ENCODE peak calls at places on chromosome 10, in five cellular contexts. F is thoracic aorta, Q is heart left ventricle, M is Panc1, S is prostate gland. H is an unnamed sample. For H3K4me1, the result is how much of the 10 kb centered on the place peaks cover.

GRCh38 chr10:13417459-13418126 is 69.5 kb upstream of the SEPHS1 start:
- DNase-seq in F (no peak), Q (no peak), M (no peak), S (no peak), H (no peak)

GRCh38 chr10:127776816-127777215 is 39.8 kb downstream of the FOXI2 start:
- DNase-seq in F (no peak), Q (no peak), M (no peak), S (no peak), H (no peak)

GRCh38 chr10:26157734-26158133 is 58.8 kb upstream of the GAD2 start:
- DNase-seq in F (no peak), Q (no peak), M (no peak), S (no peak), H (no peak)

GRCh38 chr10:28679941-28680752 is 2.8 kb downstream of the BAMBI start:
- DNase-seq in F (no peak), Q (no peak), M (no peak), S (peak), H (no peak)

GRCh38 chr10:104641150-104642000 is at the start of gene SORCS3:
- DNase-seq in F (no peak), Q (no peak), M (no peak), S (no peak), H (no peak)

GRCh38 chr10:4588824-4589223 is 237.2 kb upstream of the AKR1E2 start:
- DNase-seq in F (no peak), Q (no peak), M (no peak), S (no peak), H (no peak)

GRCh38 chr10:43402880-43403452 is 6.0 kb downstream of the HNRNPF start:
- DNase-seq in F (no peak), Q (no peak), M (no peak), S (no peak), H (no peak)

GRCh38 chr10:4407783-4408182 is 418.2 kb upstream of the AKR1E2 start:
- DNase-seq in F (no peak), Q (no peak), M (no peak), S (no peak), H (no peak)

GRCh38 chr10:29991382-29991781 is 68.0 kb downstream of the JCAD start:
- DNase-seq in F (no peak), Q (no peak), M (no peak), S (no peak), H (no peak)

GRCh38 chr10:96958071-96958470 is 126.0 kb downstream of the LCOR start:
- DNase-seq in F (no peak), Q (no peak), M (no peak), S (no peak), H (no peak)

GRCh38 chr10:123999261-123999660 is 94.1 kb downstream of the CHST15 start:
- DNase-seq in F (no peak), Q (no peak), M (no peak), S (no peak), H (no peak)

GRCh38 chr10:13792011-13792410 is 205.2 kb downstream of the PRPF18 start:
- DNase-seq in F (no peak), Q (peak), M (no peak), S (peak), H (peak)

GRCh38 chr10:29850371-29850770 is 209.0 kb downstream of the JCAD start:
- DNase-seq in F (no peak), Q (no peak), M (no peak), S (no peak), H (no peak)

GRCh38 chr10:13184726-13185514 is 23.6 kb downstream of the MCM10 start:
- DNase-seq in F (no peak), Q (no peak), M (no peak), S (peak), H (no peak)

GRCh38 chr10:107728807-107729206 is 564.3 kb upstream of the SORCS1 start:
- DNase-seq in F (no peak), Q (no peak), M (no peak), S (no peak), H (no peak)

GRCh38 chr10:94115725-94116124 is 122.0 kb downstream of the PLCE1 start:
- DNase-seq in F (no peak), Q (no peak), M (peak), S (no peak), H (no peak)

GRCh38 chr10:48523820-48524758 is 80.8 kb downstream of the ARHGAP22 start:
- DNase-seq in F (no peak), Q (no peak), M (no peak), S (no peak), H (no peak)

GRCh38 chr10:23694446-23694920 is 255.6 kb downstream of the OTUD1 start:
- DNase-seq in F (no peak), Q (no peak), M (no peak), S (peak), H (no peak)

GRCh38 chr10:80292607-80293239 is 3.3 kb upstream of the MAT1A start:
- DNase-seq in F (no peak), Q (no peak), M (no peak), S (no peak), H (no peak)

GRCh38 chr10:91238191-91238590 is 17.7 kb downstream of the PCGF5 start:
- DNase-seq in F (no peak), Q (no peak), M (no peak), S (no peak), H (no peak)

GRCh38 chr10:73591935-73592699 is 975 bp upstream of the USP54 start:
- DNase-seq in F (no peak), Q (peak), M (peak), S (peak), H (peak)

GRCh38 chr10:3654496-3654895 is 130.5 kb downstream of the KLF6 start:
- DNase-seq in F (no peak), Q (no peak), M (no peak), S (no peak), H (no peak)

GRCh38 chr10:69384320-69384719 is 32.4 kb downstream of the TACR2 start:
- DNase-seq in F (no peak), Q (no peak), M (no peak), S (no peak), H (no peak)

GRCh38 chr10:4501306-4501705 is 324.7 kb upstream of the AKR1E2 start:
- DNase-seq in F (no peak), Q (no peak), M (no peak), S (no peak), H (no peak)

GRCh38 chr10:62996925-62997324 is 136.2 kb upstream of the NRBF2 start:
- DNase-seq in F (no peak), Q (no peak), M (no peak), S (no peak), H (peak)

GRCh38 chr10:123301077-123301875 is 147.1 kb downstream of the BUB3 start:
- DNase-seq in F (no peak), Q (no peak), M (peak), S (no peak), H (peak)

GRCh38 chr10:132931258-132931657 is 11.1 kb downstream of the CFAP46 start:
- DNase-seq in F (no peak), Q (no peak), M (no peak), S (no peak), H (no peak)

GRCh38 chr10:119871881-119872609 is 598 bp downstream of the MCMBP start:
- DNase-seq in F (no peak), Q (peak), M (no peak), S (peak), H (peak)

GRCh38 chr10:48778193-48778857 is 93.7 kb downstream of the WDFY4 start:
- DNase-seq in F (no peak), Q (no peak), M (no peak), S (no peak), H (no peak)

GRCh38 chr10:7258948-7259523 is 151.8 kb downstream of the SFMBT2 start:
- DNase-seq in F (no peak), Q (no peak), M (no peak), S (no peak), H (no peak)

GRCh38 chr10:31025142-31025541 is 6.5 kb downstream of the ZNF438 start:
- DNase-seq in F (no peak), Q (no peak), M (no peak), S (no peak), H (no peak)

GRCh38 chr10:73859441-73860049 is 14.8 kb downstream of the CAMK2G start:
- DNase-seq in F (no peak), Q (no peak), M (no peak), S (no peak), H (no peak)

GRCh38 chr10:77873558-77874380 is 52.8 kb downstream of the DLG5 start:
- DNase-seq in F (no peak), Q (no peak), M (no peak), S (peak), H (no peak)

GRCh38 chr10:2335626-2336025 is 598.3 kb upstream of the ADARB2 start:
- DNase-seq in F (no peak), Q (no peak), M (no peak), S (no peak), H (no peak)

GRCh38 chr10:77034795-77035194 is 602.8 kb downstream of the KCNMA1 start:
- DNase-seq in F (no peak), Q (no peak), M (no peak), S (no peak), H (no peak)

DNA sequence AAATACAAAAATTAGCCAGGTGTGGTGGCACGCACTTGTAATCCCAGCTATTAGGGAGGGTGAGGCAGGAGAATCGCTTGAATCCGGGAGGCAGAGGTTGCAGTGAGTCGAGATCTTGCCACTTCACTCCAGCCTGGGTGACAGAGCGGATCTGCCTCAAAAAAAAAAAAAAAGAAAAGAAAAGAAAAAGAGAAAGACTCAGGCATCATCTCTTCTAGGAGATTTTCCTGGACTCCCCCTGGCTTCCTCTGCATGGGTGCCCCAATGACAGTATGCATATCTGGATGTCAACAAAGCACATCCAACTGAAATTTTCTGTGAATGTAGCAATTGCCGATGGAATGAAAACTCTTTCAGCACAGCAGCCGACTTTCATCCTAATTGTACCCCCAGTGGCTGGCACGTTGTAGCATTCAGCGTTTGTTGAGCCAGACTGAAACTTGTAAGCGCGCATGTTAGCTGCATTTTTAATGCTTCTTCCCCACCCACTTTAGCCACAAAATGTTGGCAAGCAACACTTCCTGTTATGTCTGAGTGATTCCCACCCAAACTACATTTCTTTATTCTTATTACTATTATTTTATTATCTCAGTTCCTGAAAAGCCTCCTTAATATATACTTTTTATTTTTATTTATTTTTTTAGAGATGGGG is 70.2 kb downstream of the PRTFDC1 start:
- DNase-seq in F (no peak), Q (peak), M (no peak), S (no peak), H (no peak)
- TF ChIP-seq CTCF in F (no peak), Q (no peak), M (no peak), S (no peak), H (no peak)

DNA sequence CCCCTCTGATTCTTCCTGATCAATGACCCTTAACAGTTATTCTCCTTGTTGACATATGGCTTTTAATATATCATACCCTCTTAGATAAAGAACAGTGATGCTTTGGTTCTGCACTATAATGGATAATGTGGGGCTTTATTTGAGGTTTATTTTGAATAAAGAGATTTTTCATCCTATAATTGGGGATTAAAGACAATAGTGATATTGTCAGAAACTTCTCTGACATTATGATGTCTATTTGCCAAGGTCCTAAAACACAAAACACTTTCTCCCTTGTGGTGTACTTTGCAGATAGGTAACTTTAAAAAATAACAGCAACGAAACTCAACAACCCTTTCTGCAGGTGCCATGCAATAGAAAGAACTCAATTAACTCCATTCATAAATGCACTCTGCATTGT is 243.6 kb upstream of the RHOBTB1 start:
- DNase-seq in F (no peak), Q (no peak), M (no peak), S (no peak), H (no peak)
- H3K4me3 ChIP-seq in F (no peak), Q (no peak), M (no peak), S (no peak), H (no peak)

GRCh38 chr10:85917601-85918000 is 449.0 kb downstream of the GRID1 start:
- DNase-seq in F (no peak), Q (no peak), M (no peak), S (no peak), H (no peak)
- H3K4me1 ChIP-seq in F (under half), Q (under half), M (under half), S (under half), H (under half)

GRCh38 chr10:61478621-61479312 is 25.6 kb upstream of the TMEM26 start:
- DNase-seq in F (no peak), Q (no peak), M (no peak), S (no peak), H (no peak)
- TF ChIP-seq CTCF in F (no peak), Q (no peak), M (peak), S (no peak), H (no peak)

H was measured in left ventricle myocardium inferior.